ENCODE peak calls at places on chromosomes 6 and 20, in seven cellular contexts. X is NT2/D1, T is T-helper 2 cell, I is neural crest cell, W is COR-L47, F is retina, H is NCI-H1694 treated with DMSO at 0.1 percent for 48 hours. R is an unnamed sample.

GRCh38 chr6:142500265-142500786 is 198.5 kb downstream of the ADGRG6 start:
- DNase-seq in X (no peak), T (no peak), I (no peak), W (no peak), F (no peak), H (no peak), R (no peak)

GRCh38 chr6:15073344-15073789 is 172.5 kb upstream of the JARID2 start:
- DNase-seq in X (no peak), T (no peak), I (no peak), W (no peak), F (no peak), H (no peak), R (no peak)

GRCh38 chr20:63434599-63435378 is 37.7 kb downstream of the KCNQ2 start:
- DNase-seq in X (peak; percentile 92), T (peak; percentile 37), I (peak; percentile 75), W (peak; percentile 45), F (peak; percentile 85), H (peak; percentile 29), R (peak; percentile 91)

GRCh38 chr6:7124114-7124513 is 16.4 kb downstream of the RREB1 start:
- DNase-seq in X (no peak), T (no peak), I (no peak), W (no peak), F (no peak), H (no peak), R (no peak)

GRCh38 chr6:129730477-129731165 is 20.6 kb upstream of the ARHGAP18 start:
- DNase-seq in X (no peak), T (no peak), I (no peak), W (no peak), F (no peak), H (peak; percentile 16), R (no peak)

GRCh38 chr6:80211295-80211694 is 104.8 kb downstream of the BCKDHB start:
- DNase-seq in X (no peak), T (no peak), I (no peak), W (no peak), F (no peak), H (no peak), R (no peak)

GRCh38 chr6:33692760-33693158 is 18.7 kb downstream of the UQCC2 start:
- DNase-seq in X (no peak), T (peak; percentile 84), I (no peak), W (no peak), F (no peak), H (no peak), R (no peak)

GRCh38 chr6:131646249-131646670 is 9.2 kb downstream of the ENPP3 start:
- DNase-seq in X (no peak), T (no peak), I (no peak), W (no peak), F (no peak), H (no peak), R (no peak)

GRCh38 chr6:56102216-56102615 is 145.2 kb downstream of the COL21A1 start:
- DNase-seq in X (no peak), T (no peak), I (no peak), W (no peak), F (no peak), H (no peak), R (no peak)

GRCh38 chr6:123802697-123803455 is 789 bp upstream of the NKAIN2 start:
- DNase-seq in X (peak; percentile 55), T (no peak), I (peak; percentile 80), W (peak; percentile 84), F (peak; percentile 93), H (peak; percentile 66), R (peak; percentile 90)

GRCh38 chr6:112254921-112255320 is 554 bp upstream of the LAMA4 start:
- DNase-seq in X (no peak), T (no peak), I (peak; percentile 29), W (no peak), F (no peak), H (no peak), R (no peak)

GRCh38 chr6:107600936-107601335 is 111.0 kb downstream of the SOBP start:
- DNase-seq in X (no peak), T (no peak), I (no peak), W (no peak), F (no peak), H (no peak), R (no peak)

GRCh38 chr20:37521091-37521771 is at the start of gene NNAT:
- DNase-seq in X (no peak), T (no peak), I (peak; percentile 61), W (no peak), F (peak; percentile 92), H (no peak), R (peak; percentile 44)

GRCh38 chr6:16228043-16228442 is 10.3 kb upstream of the GMPR start:
- DNase-seq in X (no peak), T (no peak), I (no peak), W (no peak), F (no peak), H (no peak), R (no peak)

GRCh38 chr6:28480253-28480932 is 35.2 kb downstream of the GPX6 start:
- DNase-seq in X (no peak), T (no peak), I (no peak), W (no peak), F (no peak), H (no peak), R (no peak)

GRCh38 chr6:156980515-156980914 is 203.3 kb downstream of the ARID1B start:
- DNase-seq in X (no peak), T (no peak), I (peak; percentile 8), W (no peak), F (peak; percentile 41), H (no peak), R (peak; percentile 43)

GRCh38 chr20:49280463-49281058 is 2.7 kb upstream of the ZNFX1 start:
- DNase-seq in X (no peak), T (no peak), I (no peak), W (no peak), F (no peak), H (no peak), R (no peak)

GRCh38 chr6:30102701-30103629 is 9.9 kb downstream of the TRIM31 start:
- DNase-seq in X (peak; percentile 66), T (peak; percentile 69), I (peak; percentile 78), W (peak; percentile 79), F (peak; percentile 89), H (peak; percentile 51), R (peak; percentile 88)

GRCh38 chr6:41470341-41471063 is 75.7 kb upstream of the FOXP4 start:
- DNase-seq in X (no peak), T (no peak), I (no peak), W (no peak), F (no peak), H (no peak), R (no peak)

GRCh38 chr6:125236536-125237327 is 65.0 kb downstream of the HDDC2 start:
- DNase-seq in X (no peak), T (no peak), I (no peak), W (no peak), F (no peak), H (no peak), R (no peak)

GRCh38 chr20:57708694-57709673 is 831 bp downstream of the PMEPA1 start:
- DNase-seq in X (no peak), T (peak; percentile 51), I (no peak), W (no peak), F (peak; percentile 65), H (no peak), R (no peak)

GRCh38 chr20:7694940-7695567 is 245.2 kb downstream of the HAO1 start:
- DNase-seq in X (no peak), T (no peak), I (no peak), W (no peak), F (no peak), H (no peak), R (no peak)

GRCh38 chr6:28693751-28694443 is 168.2 kb downstream of the GPX5 start:
- DNase-seq in X (no peak), T (no peak), I (no peak), W (no peak), F (peak; percentile 79), H (no peak), R (no peak)

GRCh38 chr20:32484221-32485125 is 100.7 kb downstream of the NOL4L start:
- DNase-seq in X (no peak), T (peak; percentile 14), I (peak; percentile 72), W (peak; percentile 41), F (peak; percentile 89), H (no peak), R (no peak)

GRCh38 chr20:4150095-4150492 is 134.7 kb upstream of the RNF24 start:
- DNase-seq in X (no peak), T (no peak), I (no peak), W (no peak), F (peak; percentile 47), H (no peak), R (peak; percentile 50)

R was measured in cerebellar cortex.